ENCODE peak calls at places on chromosomes 12 and 14, in six cellular contexts. J is OCI-LY7, G is PC-3, P is heart right ventricle, W is endodermal cell, R is PC-9. N is an unnamed sample. For H3K4me1, the result is how much of the 10 kb centered on the place peaks cover.

GRCh38 chr12:117986705-117987469 is 18.1 kb upstream of the KSR2 start:
- DNase-seq in J (no peak), G (peak), P (no peak), W (no peak), R (peak), N (no peak)

GRCh38 chr12:47896633-47897032 is 8.2 kb downstream of the VDR start:
- DNase-seq in J (no peak), G (peak), P (no peak), W (peak), R (peak), N (peak)

GRCh38 chr12:124394462-124395128 is 99.7 kb downstream of the RFLNA start:
- DNase-seq in J (no peak), G (peak), P (no peak), W (no peak), R (no peak), N (no peak)

GRCh38 chr12:70353780-70354640 is 12.1 kb upstream of the KCNMB4 start:
- DNase-seq in J (no peak), G (no peak), P (no peak), W (no peak), R (no peak), N (no peak)

GRCh38 chr12:129613311-129613710 is 290.5 kb downstream of the TMEM132D start:
- DNase-seq in J (no peak), G (no peak), P (no peak), W (no peak), R (no peak), N (no peak)

GRCh38 chr12:105228494-105228893 is 7.5 kb downstream of the APPL2 start:
- DNase-seq in J (no peak), G (no peak), P (no peak), W (no peak), R (no peak), N (no peak)

GRCh38 chr12:30417697-30418231 is 277.9 kb downstream of the IPO8 start:
- DNase-seq in J (no peak), G (peak), P (no peak), W (no peak), R (no peak), N (no peak)

GRCh38 chr14:63926641-63927040 is 73.8 kb downstream of the SYNE2 start:
- DNase-seq in J (no peak), G (no peak), P (no peak), W (no peak), R (no peak), N (no peak)

GRCh38 chr14:57865450-57866198 is at the start of gene SLC35F4:
- DNase-seq in J (no peak), G (no peak), P (no peak), W (peak), R (no peak), N (peak)

GRCh38 chr14:101075801-101076413 is 172.4 kb upstream of the RTL1 start:
- DNase-seq in J (no peak), G (no peak), P (no peak), W (peak), R (no peak), N (no peak)

GRCh38 chr12:99847936-99848335 is 136.8 kb downstream of the ANKS1B start:
- DNase-seq in J (no peak), G (no peak), P (no peak), W (no peak), R (no peak), N (no peak)

GRCh38 chr14:66508846-66509621 is 1.1 kb downstream of the GPHN start:
- DNase-seq in J (no peak), G (peak), P (peak), W (peak), R (no peak), N (peak)

GRCh38 chr14:41488401-41488800 is 118.3 kb upstream of the LRFN5 start:
- DNase-seq in J (no peak), G (no peak), P (no peak), W (no peak), R (no peak), N (no peak)

GRCh38 chr14:35383569-35384385 is 20.8 kb downstream of the NFKBIA start:
- DNase-seq in J (no peak), G (no peak), P (no peak), W (no peak), R (no peak), N (no peak)

GRCh38 chr14:57391609-57392195 is 1.3 kb downstream of the NAA30 start:
- DNase-seq in J (peak), G (peak), P (no peak), W (no peak), R (no peak), N (peak)

GRCh38 chr12:6765048-6765633 is 1.0 kb upstream of the PTMS start:
- DNase-seq in J (no peak), G (peak), P (no peak), W (no peak), R (no peak), N (no peak)

GRCh38 chr12:42744539-42745156 is 155.1 kb upstream of the PRICKLE1 start:
- DNase-seq in J (no peak), G (peak), P (no peak), W (no peak), R (peak), N (no peak)

GRCh38 chr14:50173891-50174290 is 57.5 kb downstream of the SOS2 start:
- DNase-seq in J (no peak), G (peak), P (no peak), W (no peak), R (no peak), N (no peak)

GRCh38 chr12:101880769-101881168 is 3.4 kb downstream of the DRAM1 start:
- DNase-seq in J (no peak), G (no peak), P (no peak), W (no peak), R (no peak), N (no peak)

GRCh38 chr12:26027401-26027800 is 68.9 kb downstream of the RASSF8 start:
- DNase-seq in J (no peak), G (peak), P (no peak), W (no peak), R (no peak), N (no peak)

GRCh38 chr12:116075251-116075650 is 202.2 kb downstream of the MED13L start:
- DNase-seq in J (no peak), G (no peak), P (no peak), W (no peak), R (no peak), N (no peak)

GRCh38 chr14:90381999-90382451 is 14.8 kb upstream of the CALM1 start:
- DNase-seq in J (peak), G (peak), P (peak), W (peak), R (no peak), N (peak)

GRCh38 chr14:50225974-50226297 is 5.4 kb downstream of the SOS2 start:
- DNase-seq in J (no peak), G (no peak), P (no peak), W (peak), R (no peak), N (no peak)

GRCh38 chr12:113142173-113142885 is 6.8 kb upstream of the RASAL1 start:
- DNase-seq in J (no peak), G (no peak), P (no peak), W (peak), R (no peak), N (peak)

GRCh38 chr12:44847888-44848770 is 28.0 kb downstream of the NELL2 start:
- DNase-seq in J (peak), G (no peak), P (no peak), W (no peak), R (no peak), N (no peak)

GRCh38 chr12:110073049-110073831 is 24.9 kb upstream of the C12orf76 start:
- DNase-seq in J (peak), G (peak), P (peak), W (no peak), R (no peak), N (peak)

GRCh38 chr12:42262271-42262670 is 24.2 kb upstream of the YAF2 start:
- DNase-seq in J (no peak), G (no peak), P (no peak), W (no peak), R (no peak), N (no peak)

GRCh38 chr14:96584199-96584906 is 82.2 kb downstream of the PAPOLA start:
- DNase-seq in J (peak), G (peak), P (no peak), W (peak), R (no peak), N (peak)

GRCh38 chr12:88546851-88547250 is 33.4 kb downstream of the KITLG start:
- DNase-seq in J (no peak), G (no peak), P (no peak), W (no peak), R (no peak), N (no peak)

GRCh38 chr12:21324551-21324950 is 10.2 kb downstream of the SLCO1A2 start:
- DNase-seq in J (no peak), G (no peak), P (no peak), W (no peak), R (no peak), N (no peak)

GRCh38 chr12:17592472-17592871 is 497.5 kb downstream of the RERGL start:
- DNase-seq in J (no peak), G (no peak), P (no peak), W (no peak), R (no peak), N (no peak)

GRCh38 chr14:99201351-99202073 is 70.5 kb downstream of the BCL11B start:
- DNase-seq in J (no peak), G (no peak), P (no peak), W (peak), R (no peak), N (no peak)

GRCh38 chr14:94113490-94113889 is 3.0 kb downstream of the IFI27 start:
- DNase-seq in J (no peak), G (no peak), P (peak), W (peak), R (no peak), N (peak)

GRCh38 chr14:25178255-25178654 is 128.3 kb upstream of the STXBP6 start:
- DNase-seq in J (no peak), G (peak), P (no peak), W (no peak), R (no peak), N (no peak)

GRCh38 chr12:98238513-98238912 is 276.9 kb upstream of the TMPO start:
- DNase-seq in J (no peak), G (peak), P (no peak), W (no peak), R (no peak), N (no peak)

GRCh38 chr14:75885829-75886228 is 96.0 kb downstream of the TGFB3 start:
- DNase-seq in J (no peak), G (no peak), P (no peak), W (no peak), R (peak), N (no peak)

GRCh38 chr14:90354551-90355298 is 23.0 kb upstream of the NRDE2 start:
- DNase-seq in J (no peak), G (no peak), P (peak), W (no peak), R (no peak), N (no peak)

GRCh38 chr12:28961948-28962384 is 187.1 kb upstream of the FAR2 start:
- DNase-seq in J (no peak), G (peak), P (no peak), W (no peak), R (no peak), N (no peak)

GRCh38 chr14:68945585-68946289 is 33.4 kb downstream of the ACTN1 start:
- DNase-seq in J (no peak), G (no peak), P (no peak), W (no peak), R (no peak), N (peak)
- H3K4me3 ChIP-seq in J (no peak), G (no peak), P (no peak), W (no peak), R (no peak), N (no peak)

GRCh38 chr12:48980953-48981756 is 3.0 kb downstream of the WNT1 start:
- DNase-seq in J (no peak), G (no peak), P (no peak), W (peak), R (no peak), N (no peak)
- TF ChIP-seq CTCF in J (no peak), G (peak), P (peak), W (peak), R (no peak), N (no peak)

GRCh38 chr12:3603576-3603975 is 112.6 kb downstream of the PRMT8 start:
- DNase-seq in J (no peak), G (no peak), P (no peak), W (peak), R (no peak), N (no peak)
- H3K4me1 ChIP-seq in J (under half), G (under half), P (under half), W (under half), R (under half), N (under half)

DNA sequence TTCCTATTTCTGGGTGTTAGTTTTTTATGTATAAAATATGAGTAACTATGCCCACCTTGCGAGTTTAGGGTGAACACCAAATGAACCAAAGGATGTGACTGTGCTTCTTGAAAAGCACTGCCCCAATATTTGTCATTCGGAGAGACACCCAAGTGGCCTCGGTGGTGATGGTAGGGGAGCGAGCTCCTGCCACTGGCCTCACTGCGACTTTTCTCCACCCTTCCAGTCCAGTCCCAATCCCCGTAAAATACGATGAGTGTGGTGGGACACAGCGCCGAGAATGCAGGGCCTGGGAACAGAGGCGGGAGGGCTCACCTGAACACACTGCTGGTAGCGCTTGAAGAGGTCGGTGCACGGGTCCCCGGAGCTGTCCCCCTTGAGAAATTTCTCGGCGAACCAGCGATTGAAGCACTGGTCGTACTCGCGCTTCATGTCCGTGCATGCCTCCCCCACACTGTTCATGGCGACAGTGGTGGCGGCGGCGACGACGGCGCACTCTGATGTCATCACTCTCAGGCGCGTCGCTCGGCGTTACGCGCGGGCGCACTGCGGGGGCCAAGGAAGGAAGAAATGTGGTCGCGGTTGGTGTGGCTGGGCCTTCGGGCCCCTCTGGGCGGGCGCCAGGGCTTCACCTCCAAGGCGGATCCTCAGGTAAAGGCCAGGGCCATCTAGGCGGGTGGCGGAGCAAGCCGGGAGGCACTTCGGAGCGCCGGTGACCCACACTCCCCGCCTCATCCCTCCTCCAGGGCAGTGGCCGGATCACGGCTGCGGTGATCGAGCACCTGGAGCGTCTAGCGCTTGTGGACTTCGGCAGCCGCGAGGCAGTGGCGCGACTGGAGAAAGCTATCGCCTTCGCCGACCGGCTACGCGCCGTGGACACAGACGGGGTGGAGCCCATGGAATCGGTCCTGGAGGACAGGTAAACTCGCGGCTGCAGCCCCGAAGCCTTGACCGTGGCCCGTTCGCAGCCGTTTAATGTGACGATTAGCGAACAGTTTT is at the start of the genes GATC and TRIAP1:
- DNase-seq in J (peak), G (peak), P (peak), W (peak), R (peak), N (peak)
- H3K4me3 ChIP-seq in J (peak), G (peak), P (peak), W (peak), R (peak), N (peak)

GRCh38 chr14:88463318-88463717 is 77.9 kb downstream of the SPATA7 start:
- DNase-seq in J (peak), G (peak), P (no peak), W (peak), R (no peak), N (no peak)
- TF ChIP-seq CTCF in J (peak), G (peak), P (peak), W (peak), R (peak), N (peak)

GRCh38 chr12:52052471-52053186 is 1.4 kb downstream of the NR4A1 start:
- DNase-seq in J (peak), G (peak), P (peak), W (no peak), R (peak), N (peak)

GRCh38 chr12:52054838-52055741 is 3.8 kb downstream of the NR4A1 start:
- DNase-seq in J (no peak), G (no peak), P (no peak), W (no peak), R (no peak), N (no peak)

GRCh38 chr12:52054231-52054837 is 3.1 kb downstream of the NR4A1 start:
- DNase-seq in J (no peak), G (no peak), P (peak), W (no peak), R (no peak), N (peak)

GRCh38 chr12:52055781-52056711 is 4.8 kb downstream of the NR4A1 start:
- DNase-seq in J (no peak), G (no peak), P (peak), W (no peak), R (no peak), N (no peak)

DNA sequence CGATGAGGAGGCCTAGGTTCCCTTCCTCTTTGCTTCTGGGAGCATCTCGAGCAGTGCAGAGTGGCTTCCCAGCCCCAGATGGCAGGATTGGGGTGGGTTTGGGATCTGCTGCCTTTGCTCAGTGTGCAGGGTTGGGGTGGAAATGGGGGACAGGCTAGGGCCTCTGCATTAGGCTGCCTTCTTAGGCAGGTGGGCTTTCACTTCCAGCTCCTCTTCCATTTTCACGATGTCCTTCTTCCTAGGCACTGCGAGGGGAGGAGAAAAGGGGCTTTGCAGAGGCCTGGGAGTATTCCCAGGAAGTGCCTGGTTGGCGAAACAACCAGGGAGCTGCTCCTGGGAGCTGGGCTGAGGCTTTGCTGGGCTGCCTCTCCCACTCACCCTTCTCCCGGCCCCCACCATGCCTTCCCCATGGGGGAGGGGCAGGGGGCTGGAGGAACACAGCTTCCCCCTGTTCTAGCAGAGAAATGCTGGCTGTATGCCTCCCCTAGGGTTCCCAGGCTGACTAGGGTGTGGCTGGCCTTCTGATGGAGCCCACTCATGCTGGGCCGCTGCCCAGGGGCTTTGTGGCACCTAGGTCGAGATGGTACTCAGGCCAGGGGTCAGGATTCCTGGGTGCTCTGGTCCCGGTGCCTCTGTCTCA is 2.4 kb downstream of the NR4A1 start:
- DNase-seq in J (no peak), G (no peak), P (peak), W (no peak), R (no peak), N (no peak)
- H3K4me1 ChIP-seq in J (under half), G (under half), P (under half), W (under half), R (under half), N (under half)

DNA sequence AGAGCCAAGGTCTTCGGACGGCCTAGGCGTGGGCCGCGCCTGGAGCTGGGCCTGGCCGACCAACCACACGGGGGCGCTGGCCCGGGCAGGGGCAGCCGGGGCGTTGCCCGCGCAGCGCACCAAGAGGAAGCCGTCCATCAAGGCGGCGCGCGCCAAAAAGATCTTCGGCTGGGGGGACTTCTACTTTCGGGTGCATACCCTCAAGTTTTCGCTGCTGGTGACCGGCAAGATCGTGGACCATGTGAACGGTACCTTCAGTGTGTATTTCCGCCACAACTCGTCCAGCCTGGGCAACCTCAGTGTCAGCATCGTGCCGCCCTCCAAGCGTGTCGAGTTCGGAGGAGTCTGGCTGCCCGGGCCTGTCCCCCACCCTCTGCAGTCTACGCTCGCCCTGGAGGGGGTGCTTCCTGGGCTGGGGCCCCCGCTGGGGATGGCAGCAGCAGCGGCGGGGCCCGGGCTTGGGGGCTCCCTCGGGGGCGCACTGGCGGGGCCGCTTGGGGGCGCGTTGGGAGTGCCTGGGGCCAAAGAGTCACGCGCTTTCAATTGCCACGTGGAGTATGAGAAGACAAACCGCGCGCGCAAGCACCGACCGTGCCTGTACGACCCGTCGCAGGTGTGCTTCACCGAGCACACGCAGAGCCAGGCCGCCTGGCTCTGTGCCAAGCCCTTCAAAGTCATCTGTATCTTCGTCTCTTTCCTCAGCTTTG is 4.4 kb upstream of the SHMT2 start:
- DNase-seq in J (peak), G (no peak), P (no peak), W (peak), R (no peak), N (peak)
- H3K4me3 ChIP-seq in J (no peak), G (no peak), P (no peak), W (no peak), R (no peak), N (no peak)

N was measured in body of pancreas.